ENCODE peak calls at places on chromosomes 11 and 22, in eight cellular contexts. One of them, this sample, is unnamed. For H3K4me1, the result is how much of the 10 kb centered on the place peaks cover.

GRCh38 chr22:38882480-38882879 is 10.5 kb upstream of the CBX6 start:
- DNase-seq in naive thymus-derived CD4-positive, alpha-beta T cell: no peak
- DNase-seq in right atrium auricular region: no peak
- DNase-seq in heart left ventricle: peak
- DNase-seq in A549: no peak
- DNase-seq in foreskin keratinocyte: no peak
- DNase-seq in Karpas-422: no peak
- DNase-seq in Caco-2: no peak
- DNase-seq in this sample: no peak

GRCh38 chr11:41926339-41926738 is 466.9 kb upstream of the LRRC4C start:
- DNase-seq in heart left ventricle: no peak
- DNase-seq in Karpas-422: no peak
- DNase-seq in foreskin keratinocyte: no peak
- DNase-seq in Caco-2: no peak
- DNase-seq in naive thymus-derived CD4-positive, alpha-beta T cell: no peak
- DNase-seq in A549: no peak
- DNase-seq in right atrium auricular region: no peak
- DNase-seq in this sample: no peak

GRCh38 chr22:43399338-43399979 is 12.4 kb upstream of the MPPED1 start:
- DNase-seq in A549: no peak
- DNase-seq in Caco-2: no peak
- DNase-seq in naive thymus-derived CD4-positive, alpha-beta T cell: no peak
- DNase-seq in right atrium auricular region: no peak
- DNase-seq in Karpas-422: peak
- DNase-seq in foreskin keratinocyte: no peak
- DNase-seq in heart left ventricle: no peak
- DNase-seq in this sample: no peak

GRCh38 chr11:12091957-12092558 is 18.3 kb upstream of the MICAL2 start:
- DNase-seq in right atrium auricular region: no peak
- DNase-seq in A549: no peak
- DNase-seq in Karpas-422: no peak
- DNase-seq in heart left ventricle: no peak
- DNase-seq in naive thymus-derived CD4-positive, alpha-beta T cell: no peak
- DNase-seq in Caco-2: no peak
- DNase-seq in foreskin keratinocyte: no peak
- DNase-seq in this sample: no peak

GRCh38 chr11:132101861-132102260 is 731.4 kb downstream of the NTM start:
- DNase-seq in heart left ventricle: no peak
- DNase-seq in Karpas-422: no peak
- DNase-seq in right atrium auricular region: no peak
- DNase-seq in naive thymus-derived CD4-positive, alpha-beta T cell: no peak
- DNase-seq in foreskin keratinocyte: no peak
- DNase-seq in A549: no peak
- DNase-seq in Caco-2: no peak
- DNase-seq in this sample: no peak

GRCh38 chr11:88377151-88377550 is 39.6 kb upstream of the CTSC start:
- DNase-seq in Caco-2: no peak
- DNase-seq in heart left ventricle: no peak
- DNase-seq in foreskin keratinocyte: no peak
- DNase-seq in A549: no peak
- DNase-seq in right atrium auricular region: no peak
- DNase-seq in Karpas-422: no peak
- DNase-seq in naive thymus-derived CD4-positive, alpha-beta T cell: no peak
- DNase-seq in this sample: no peak

GRCh38 chr11:113562981-113563461 is 87.8 kb upstream of the DRD2 start:
- DNase-seq in A549: no peak
- DNase-seq in naive thymus-derived CD4-positive, alpha-beta T cell: no peak
- DNase-seq in Caco-2: peak
- DNase-seq in heart left ventricle: no peak
- DNase-seq in right atrium auricular region: no peak
- DNase-seq in Karpas-422: no peak
- DNase-seq in foreskin keratinocyte: peak
- DNase-seq in this sample: peak

GRCh38 chr22:17368727-17369552 is at the start of gene CECR2:
- DNase-seq in A549: peak
- DNase-seq in heart left ventricle: peak
- DNase-seq in naive thymus-derived CD4-positive, alpha-beta T cell: no peak
- DNase-seq in foreskin keratinocyte: no peak
- DNase-seq in Karpas-422: peak
- DNase-seq in right atrium auricular region: peak
- DNase-seq in Caco-2: peak
- DNase-seq in this sample: peak

GRCh38 chr11:17547051-17547577 is at the start of gene OTOG:
- DNase-seq in A549: no peak
- DNase-seq in Caco-2: peak
- DNase-seq in Karpas-422: no peak
- DNase-seq in foreskin keratinocyte: no peak
- DNase-seq in heart left ventricle: no peak
- DNase-seq in naive thymus-derived CD4-positive, alpha-beta T cell: no peak
- DNase-seq in right atrium auricular region: no peak
- DNase-seq in this sample: peak

GRCh38 chr11:68778205-68778604 is 26.9 kb upstream of the TESMIN start:
- DNase-seq in heart left ventricle: no peak
- DNase-seq in foreskin keratinocyte: no peak
- DNase-seq in Caco-2: no peak
- DNase-seq in Karpas-422: no peak
- DNase-seq in naive thymus-derived CD4-positive, alpha-beta T cell: no peak
- DNase-seq in A549: no peak
- DNase-seq in right atrium auricular region: no peak
- DNase-seq in this sample: no peak

GRCh38 chr22:28773461-28773867 is 969 bp downstream of the CCDC117 start:
- DNase-seq in right atrium auricular region: no peak
- DNase-seq in naive thymus-derived CD4-positive, alpha-beta T cell: no peak
- DNase-seq in foreskin keratinocyte: peak
- DNase-seq in Caco-2: no peak
- DNase-seq in heart left ventricle: no peak
- DNase-seq in A549: no peak
- DNase-seq in Karpas-422: no peak
- DNase-seq in this sample: no peak

GRCh38 chr11:119056397-119056999 is 507 bp downstream of the HYOU1 start:
- DNase-seq in naive thymus-derived CD4-positive, alpha-beta T cell: peak
- DNase-seq in A549: no peak
- DNase-seq in right atrium auricular region: no peak
- DNase-seq in Karpas-422: peak
- DNase-seq in foreskin keratinocyte: peak
- DNase-seq in Caco-2: no peak
- DNase-seq in heart left ventricle: peak
- DNase-seq in this sample: peak

GRCh38 chr11:72002841-72003775 is 4.4 kb downstream of the IL18BP start:
- DNase-seq in foreskin keratinocyte: no peak
- DNase-seq in heart left ventricle: no peak
- DNase-seq in Karpas-422: no peak
- DNase-seq in naive thymus-derived CD4-positive, alpha-beta T cell: no peak
- DNase-seq in Caco-2: peak
- DNase-seq in A549: no peak
- DNase-seq in right atrium auricular region: no peak
- DNase-seq in this sample: no peak

GRCh38 chr22:36455571-36456458 is 25.6 kb downstream of the TXN2 start:
- DNase-seq in Caco-2: no peak
- DNase-seq in naive thymus-derived CD4-positive, alpha-beta T cell: no peak
- DNase-seq in Karpas-422: no peak
- DNase-seq in right atrium auricular region: no peak
- DNase-seq in A549: no peak
- DNase-seq in foreskin keratinocyte: no peak
- DNase-seq in heart left ventricle: no peak
- DNase-seq in this sample: no peak

GRCh38 chr11:68960299-68961071 is 20.3 kb downstream of the MRGPRD start:
- DNase-seq in Caco-2: no peak
- DNase-seq in right atrium auricular region: no peak
- DNase-seq in A549: no peak
- DNase-seq in foreskin keratinocyte: no peak
- DNase-seq in heart left ventricle: no peak
- DNase-seq in Karpas-422: no peak
- DNase-seq in naive thymus-derived CD4-positive, alpha-beta T cell: no peak
- DNase-seq in this sample: no peak

GRCh38 chr22:44180706-44181032 is at the start of gene PARVG:
- DNase-seq in A549: no peak
- DNase-seq in foreskin keratinocyte: no peak
- DNase-seq in Karpas-422: peak
- DNase-seq in right atrium auricular region: no peak
- DNase-seq in heart left ventricle: no peak
- DNase-seq in Caco-2: no peak
- DNase-seq in naive thymus-derived CD4-positive, alpha-beta T cell: peak
- DNase-seq in this sample: peak

GRCh38 chr11:27857014-27857413 is 156.8 kb upstream of the BDNF start:
- DNase-seq in right atrium auricular region: no peak
- DNase-seq in naive thymus-derived CD4-positive, alpha-beta T cell: no peak
- DNase-seq in A549: no peak
- DNase-seq in Caco-2: no peak
- DNase-seq in heart left ventricle: no peak
- DNase-seq in Karpas-422: peak
- DNase-seq in foreskin keratinocyte: no peak
- DNase-seq in this sample: no peak

GRCh38 chr11:76802621-76803020 is 19.5 kb downstream of the TSKU start:
- DNase-seq in right atrium auricular region: peak
- DNase-seq in naive thymus-derived CD4-positive, alpha-beta T cell: no peak
- DNase-seq in foreskin keratinocyte: no peak
- DNase-seq in heart left ventricle: peak
- DNase-seq in Karpas-422: no peak
- DNase-seq in A549: peak
- DNase-seq in Caco-2: no peak
- DNase-seq in this sample: no peak

GRCh38 chr11:45089845-45090499 is 56.5 kb upstream of the PRDM11 start:
- DNase-seq in right atrium auricular region: no peak
- DNase-seq in Caco-2: no peak
- DNase-seq in Karpas-422: peak
- DNase-seq in A549: peak
- DNase-seq in foreskin keratinocyte: peak
- DNase-seq in naive thymus-derived CD4-positive, alpha-beta T cell: no peak
- DNase-seq in heart left ventricle: no peak
- DNase-seq in this sample: peak

GRCh38 chr22:42973536-42973881 is 41.4 kb downstream of the PACSIN2 start:
- DNase-seq in Karpas-422: no peak
- DNase-seq in A549: no peak
- DNase-seq in Caco-2: no peak
- DNase-seq in naive thymus-derived CD4-positive, alpha-beta T cell: no peak
- DNase-seq in heart left ventricle: no peak
- DNase-seq in foreskin keratinocyte: no peak
- DNase-seq in right atrium auricular region: no peak
- DNase-seq in this sample: no peak

DNA sequence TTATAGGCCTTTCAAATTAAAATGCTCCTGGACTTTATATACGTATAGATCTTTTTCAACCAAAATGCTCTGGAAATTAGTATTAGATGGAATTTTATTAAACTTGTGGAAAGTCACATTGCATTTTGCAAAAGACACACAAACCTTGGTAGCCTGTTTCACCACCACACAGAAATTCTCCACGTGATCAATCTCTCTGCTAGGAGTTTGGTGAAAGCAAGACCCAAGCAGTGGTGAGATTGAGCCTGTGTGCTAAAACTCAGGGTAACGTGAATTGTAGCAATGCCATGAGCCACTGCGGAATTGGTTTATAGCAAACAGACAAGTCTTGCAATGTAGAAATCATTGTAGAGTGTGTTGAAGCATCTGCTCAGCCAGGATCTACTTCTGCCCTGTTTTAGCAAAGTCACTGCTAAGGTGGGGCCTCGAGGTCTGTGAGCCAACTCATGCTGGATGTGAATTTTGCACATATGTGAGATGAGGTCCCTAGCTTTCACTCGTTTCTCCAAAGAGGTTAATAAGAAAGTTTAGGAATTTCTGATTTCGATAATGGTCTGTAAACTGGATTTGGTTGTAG is 184.8 kb downstream of the DBX1 start:
- DNase-seq in heart left ventricle: no peak
- DNase-seq in Karpas-422: no peak
- DNase-seq in right atrium auricular region: no peak
- DNase-seq in foreskin keratinocyte: no peak
- DNase-seq in naive thymus-derived CD4-positive, alpha-beta T cell: no peak
- DNase-seq in A549: no peak
- DNase-seq in Caco-2: no peak
- DNase-seq in this sample: no peak
- H3K4me1 ChIP-seq in heart left ventricle: under half
- H3K4me1 ChIP-seq in Karpas-422: under half
- H3K4me1 ChIP-seq in right atrium auricular region: under half
- H3K4me1 ChIP-seq in foreskin keratinocyte: under half
- H3K4me1 ChIP-seq in naive thymus-derived CD4-positive, alpha-beta T cell: under half
- H3K4me1 ChIP-seq in A549: under half
- H3K4me1 ChIP-seq in Caco-2: half or more
- H3K4me1 ChIP-seq in this sample: under half

DNA sequence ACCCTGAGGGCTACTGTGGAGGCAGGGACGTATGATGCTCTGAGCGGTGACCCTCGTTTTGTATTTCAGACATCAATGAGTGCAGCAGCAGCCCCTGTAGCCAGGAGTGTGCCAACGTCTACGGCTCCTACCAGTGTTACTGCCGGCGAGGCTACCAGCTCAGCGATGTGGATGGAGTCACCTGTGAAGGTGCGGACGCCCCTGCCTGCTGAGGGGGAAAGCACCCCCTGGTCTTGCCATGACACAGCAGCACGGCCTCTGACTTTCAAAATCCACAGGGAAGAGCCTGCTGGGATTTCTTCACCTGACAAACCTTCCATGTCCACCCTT is 44.3 kb downstream of the FBLN1 start:
- DNase-seq in A549: no peak
- DNase-seq in right atrium auricular region: no peak
- DNase-seq in naive thymus-derived CD4-positive, alpha-beta T cell: no peak
- DNase-seq in Karpas-422: no peak
- DNase-seq in heart left ventricle: no peak
- DNase-seq in Caco-2: no peak
- DNase-seq in foreskin keratinocyte: no peak
- DNase-seq in this sample: no peak
- H3K4me1 ChIP-seq in A549: under half
- H3K4me1 ChIP-seq in right atrium auricular region: under half
- H3K4me1 ChIP-seq in naive thymus-derived CD4-positive, alpha-beta T cell: under half
- H3K4me1 ChIP-seq in Karpas-422: under half
- H3K4me1 ChIP-seq in heart left ventricle: under half
- H3K4me1 ChIP-seq in Caco-2: under half
- H3K4me1 ChIP-seq in foreskin keratinocyte: under half
- H3K4me1 ChIP-seq in this sample: under half

GRCh38 chr11:128515086-128515485 is 72.3 kb downstream of the ETS1 start:
- DNase-seq in naive thymus-derived CD4-positive, alpha-beta T cell: no peak
- DNase-seq in heart left ventricle: no peak
- DNase-seq in A549: no peak
- DNase-seq in right atrium auricular region: no peak
- DNase-seq in foreskin keratinocyte: no peak
- DNase-seq in Karpas-422: no peak
- DNase-seq in Caco-2: no peak
- DNase-seq in this sample: no peak
- H3K4me1 ChIP-seq in naive thymus-derived CD4-positive, alpha-beta T cell: under half
- H3K4me1 ChIP-seq in heart left ventricle: under half
- H3K4me1 ChIP-seq in A549: half or more
- H3K4me1 ChIP-seq in right atrium auricular region: under half
- H3K4me1 ChIP-seq in foreskin keratinocyte: under half
- H3K4me1 ChIP-seq in Karpas-422: half or more
- H3K4me1 ChIP-seq in Caco-2: under half
- H3K4me1 ChIP-seq in this sample: half or more

DNA sequence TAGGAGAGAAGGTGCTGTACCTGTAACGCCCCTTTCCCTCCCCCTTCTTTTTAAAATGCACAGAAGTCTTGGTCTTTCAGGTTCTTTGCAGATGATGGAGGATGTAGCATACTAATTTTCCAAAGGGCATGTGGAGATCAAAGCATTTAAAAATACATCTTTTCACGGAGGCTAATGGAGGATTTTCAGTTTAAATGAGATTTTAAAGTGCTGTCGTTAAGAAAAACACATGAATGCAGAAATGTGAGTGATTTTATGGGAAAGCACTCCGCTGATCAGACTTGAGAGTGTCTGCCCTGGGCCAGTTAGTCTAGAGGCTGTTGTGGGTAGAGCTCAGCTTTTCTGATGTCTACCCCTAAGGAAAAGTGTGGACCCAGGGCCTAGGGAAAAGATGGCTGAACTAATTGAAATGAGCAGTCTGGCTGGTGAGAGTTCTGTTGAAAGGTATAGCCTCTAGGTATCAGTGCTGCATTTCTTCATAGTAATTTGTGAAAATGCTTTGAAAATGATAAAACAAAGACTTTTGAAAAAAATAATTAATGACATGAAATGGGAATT is 2.5 kb downstream of the AMOTL1 start:
- DNase-seq in foreskin keratinocyte: no peak
- DNase-seq in heart left ventricle: no peak
- DNase-seq in naive thymus-derived CD4-positive, alpha-beta T cell: no peak
- DNase-seq in Caco-2: no peak
- DNase-seq in A549: no peak
- DNase-seq in right atrium auricular region: no peak
- DNase-seq in Karpas-422: no peak
- DNase-seq in this sample: no peak
- H3K4me1 ChIP-seq in foreskin keratinocyte: under half
- H3K4me1 ChIP-seq in heart left ventricle: under half
- H3K4me1 ChIP-seq in naive thymus-derived CD4-positive, alpha-beta T cell: under half
- H3K4me1 ChIP-seq in Caco-2: under half
- H3K4me1 ChIP-seq in A549: under half
- H3K4me1 ChIP-seq in right atrium auricular region: under half
- H3K4me1 ChIP-seq in Karpas-422: under half
- H3K4me1 ChIP-seq in this sample: under half